ENCODE peak calls at places on chromosomes 5 and 9, in ten cellular contexts. Y is GM23338, Z is prostate gland, H is GM12891, F is transverse colon, C is endothelial cell of umbilical vein, O is Panc1, S is spleen, K is SK-N-MC, R is HepG2. L is an unnamed sample.

GRCh38 chr5:16539169-16539666 is 73.6 kb upstream of the ZNF622 start:
- DNase-seq in R (peak; percentile 57), O (no peak), H (no peak), Z (no peak), K (no peak), C (no peak), S (no peak), Y (no peak), F (peak; percentile 75), L (no peak)

GRCh38 chr5:16570121-16570815 is 46.5 kb downstream of the RETREG1 start:
- DNase-seq in O (no peak), K (no peak), H (no peak), R (no peak), F (no peak), S (no peak), Z (no peak), C (no peak), Y (no peak), L (no peak)

GRCh38 chr5:169174923-169175322 is 126.0 kb downstream of the SLIT3 start:
- DNase-seq in H (no peak), R (no peak), O (no peak), S (no peak), C (no peak), Y (no peak), F (no peak), Z (no peak), K (no peak), L (no peak)

GRCh38 chr5:59586811-59587340 is 306.6 kb downstream of the PDE4D start:
- DNase-seq in H (no peak), O (no peak), Z (no peak), F (no peak), S (no peak), C (no peak), R (no peak), K (no peak), Y (no peak), L (no peak)

GRCh38 chr9:99967457-99967856 is 61.0 kb downstream of the STX17 start:
- DNase-seq in C (no peak), R (no peak), O (no peak), Z (no peak), H (no peak), S (no peak), F (no peak), Y (peak; percentile 32), K (no peak), L (no peak)

GRCh38 chr5:158390556-158390955 is 531.6 kb upstream of the CLINT1 start:
- DNase-seq in C (peak; percentile 95), H (no peak), S (no peak), F (no peak), K (no peak), R (no peak), Y (no peak), O (no peak), Z (no peak), L (no peak)

GRCh38 chr5:53825016-53825415 is 264.6 kb downstream of the NDUFS4 start:
- DNase-seq in O (no peak), C (no peak), Z (no peak), Y (no peak), R (no peak), K (no peak), S (no peak), H (no peak), F (no peak), L (no peak)

GRCh38 chr9:84759300-84759750 is 89.8 kb downstream of the NTRK2 start:
- DNase-seq in Z (no peak), K (no peak), Y (no peak), O (no peak), H (no peak), C (no peak), S (no peak), F (no peak), R (no peak), L (peak; percentile 81)

GRCh38 chr5:52989781-52990530 is 804 bp downstream of the ITGA2 start:
- DNase-seq in F (peak; percentile 56), H (no peak), Z (peak; percentile 51), K (no peak), S (peak; percentile 78), Y (peak; percentile 71), O (no peak), R (no peak), C (peak; percentile 78), L (no peak)

GRCh38 chr5:146048994-146049703 is 56.2 kb downstream of the PLAC8L1 start:
- DNase-seq in O (peak; percentile 22), Y (peak; percentile 86), Z (peak; percentile 57), R (peak; percentile 66), C (peak; percentile 74), F (peak; percentile 65), K (peak; percentile 72), S (no peak), H (no peak), L (no peak)

GRCh38 chr9:138007566-138008080 is 130.0 kb downstream of the CACNA1B start:
- DNase-seq in F (no peak), O (no peak), S (peak; percentile 40), C (no peak), Z (no peak), H (no peak), K (no peak), Y (no peak), R (no peak), L (no peak)

GRCh38 chr9:11618241-11618805 is 1005.5 kb upstream of the PTPRD start:
- DNase-seq in O (no peak), C (no peak), Y (peak; percentile 11), F (no peak), H (no peak), R (no peak), Z (no peak), S (no peak), K (no peak), L (no peak)

GRCh38 chr9:38414040-38414723 is 10.1 kb downstream of the IGFBPL1 start:
- DNase-seq in S (no peak), R (no peak), H (no peak), O (no peak), Y (no peak), F (no peak), K (no peak), Z (no peak), C (no peak), L (no peak)

DNA sequence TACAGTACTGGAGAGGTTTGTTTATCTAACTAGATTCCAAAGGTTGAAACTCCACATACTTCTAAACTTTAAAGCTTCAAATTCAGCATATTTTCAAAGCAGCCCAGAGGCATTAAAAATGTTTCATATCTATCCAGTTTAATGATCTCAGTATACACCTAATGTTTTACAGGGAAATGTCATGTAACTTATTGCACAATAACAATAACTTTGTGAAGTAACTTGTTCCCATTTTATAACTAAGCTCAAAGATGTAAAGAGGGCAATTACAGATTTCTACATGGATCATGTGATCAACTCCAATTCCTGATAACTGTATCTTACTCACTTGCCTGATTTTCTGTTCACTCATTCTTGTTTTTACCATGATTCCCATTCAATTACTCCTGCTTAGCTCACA is 610.0 kb downstream of the TAF11L14 start:
- DNase-seq in F (no peak), Z (no peak), Y (no peak), S (no peak), O (no peak), R (no peak), K (peak; percentile 6), C (no peak), H (no peak), L (no peak)
- TF ChIP-seq POLR2AphosphoS5 in F (no peak), Z (no peak), Y (no peak), S (no peak), O (no peak), R (no peak), K (no peak), C (no peak), H (no peak), L (no peak)

DNA sequence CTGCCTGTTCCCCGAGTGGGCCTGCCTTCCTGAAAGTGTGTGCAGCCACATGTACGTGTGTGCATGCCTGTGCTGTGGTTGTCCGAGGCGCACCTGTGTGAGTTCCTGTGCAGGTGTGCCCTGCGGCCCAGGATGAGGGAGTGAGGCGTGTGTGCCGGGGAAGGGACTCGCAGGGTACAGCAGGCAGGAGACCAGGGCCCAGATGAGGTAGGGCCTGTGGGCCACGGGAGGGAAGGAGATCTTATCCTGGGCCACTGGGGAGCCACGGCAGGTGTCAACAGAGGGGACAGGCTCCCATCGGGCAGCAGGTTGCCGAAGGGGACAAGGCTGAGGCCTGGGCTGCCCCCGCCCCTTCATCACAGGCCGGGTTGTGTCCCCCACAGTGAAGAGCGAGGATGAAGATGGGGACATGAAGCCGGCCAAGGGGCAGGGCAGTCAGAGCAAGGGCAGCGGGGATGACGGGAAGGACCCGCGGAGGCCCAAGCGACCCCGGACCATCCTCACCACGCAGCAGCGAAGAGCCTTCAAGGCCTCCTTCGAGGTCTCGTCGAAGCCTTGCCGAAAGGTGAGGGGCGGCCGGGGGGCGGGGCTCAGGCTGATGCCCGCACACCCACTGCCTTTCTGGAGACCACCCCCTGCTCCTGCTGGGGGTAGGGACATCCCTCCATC is 79.2 kb downstream of the LMX1B start:
- DNase-seq in R (no peak), K (no peak), S (peak; percentile 61), O (no peak), C (no peak), Z (no peak), F (no peak), Y (no peak), H (no peak), L (no peak)
- TF ChIP-seq POLR2AphosphoS5 in R (no peak), K (no peak), S (no peak), O (no peak), C (no peak), Z (no peak), F (no peak), Y (no peak), H (no peak), L (no peak)

DNA sequence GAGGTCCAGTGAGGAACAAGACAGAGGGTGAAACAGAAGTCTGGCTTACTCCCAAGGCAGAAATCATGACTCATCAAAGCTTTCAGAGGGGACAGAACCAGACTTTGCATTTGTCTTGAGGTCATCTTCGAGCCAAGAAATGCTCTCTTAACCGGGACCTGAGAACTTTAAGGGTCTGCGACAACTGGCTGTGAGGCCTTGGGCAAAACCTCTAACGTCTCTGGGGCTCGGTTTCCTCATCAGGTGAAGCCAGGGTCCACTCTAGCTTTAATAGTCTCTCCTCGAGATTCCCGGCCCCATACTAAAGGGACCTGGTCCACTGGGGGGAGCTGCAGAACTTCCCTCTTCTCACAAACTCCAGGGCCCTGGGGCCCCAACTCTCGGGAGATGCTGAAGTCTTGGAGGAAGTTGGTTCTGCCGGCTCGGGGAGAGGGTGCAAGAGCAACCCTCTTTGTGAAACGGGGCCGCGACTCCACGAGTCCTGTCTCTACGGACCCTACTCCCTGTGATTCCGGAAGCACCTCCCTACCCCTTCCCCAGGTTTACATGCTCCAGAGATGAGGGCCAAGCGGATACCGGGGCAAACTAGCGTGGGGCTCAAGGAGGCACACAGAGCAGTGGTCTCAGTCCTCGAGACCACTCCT is 2.6 kb downstream of the GLIS3 start:
- DNase-seq in Y (peak; percentile 84), S (peak; percentile 79), C (peak; percentile 78), Z (peak; percentile 66), R (peak; percentile 57), H (no peak), O (no peak), F (peak; percentile 80), K (no peak), L (no peak)
- TF ChIP-seq POLR2AphosphoS5 in Y (no peak), S (no peak), C (no peak), Z (peak; percentile 32), R (no peak), H (no peak), O (no peak), F (peak; percentile 28), K (no peak), L (no peak)

DNA sequence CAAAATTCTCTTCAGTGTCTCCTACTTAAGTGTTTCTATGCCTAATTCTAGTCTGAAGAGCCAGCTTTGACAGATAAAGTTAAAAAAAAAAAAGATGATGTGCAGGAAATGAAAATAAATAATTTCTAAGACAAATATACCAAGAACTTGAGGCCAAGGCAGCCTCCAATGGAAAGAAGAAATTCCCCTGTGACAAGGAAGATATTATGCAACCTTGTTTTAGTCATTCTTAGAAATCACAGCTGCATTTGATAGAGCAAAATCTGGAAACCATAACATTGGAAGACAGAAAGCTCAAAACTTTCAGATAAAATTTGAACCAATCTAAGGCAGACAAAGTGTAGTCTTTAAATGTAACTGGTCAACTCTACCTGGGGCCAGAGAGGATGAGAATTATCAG is 375.9 kb upstream of the TLE4 start:
- DNase-seq in Z (no peak), H (no peak), O (no peak), F (no peak), S (no peak), R (no peak), Y (no peak), K (no peak), C (no peak), L (no peak)
- TF ChIP-seq POLR2AphosphoS5 in Z (no peak), H (no peak), O (no peak), F (no peak), S (no peak), R (no peak), Y (no peak), K (no peak), C (no peak), L (no peak)

L was measured in GM12878.